ENCODE peak calls at places on chromosomes 11 and 22, in seven cellular contexts. K, X, E, A, Z, Y and V are unnamed samples.
A peak's percentile ranks its signal among the peaks of the same experiment; 100 is the strongest.

GRCh38 chr22:19094393-19094997 is 27.7 kb downstream of the DGCR2 start:
- DNase-seq in K (no peak), X (no peak), E (no peak), A (no peak), Z (no peak), Y (no peak), V (no peak)

GRCh38 chr22:36081023-36081431 is 52.4 kb upstream of the RBFOX2 start:
- DNase-seq in K (peak; percentile 87), X (no peak), E (peak; percentile 74), A (no peak), Z (no peak), Y (no peak), V (no peak)

GRCh38 chr11:106159846-106160245 is 82.4 kb downstream of the AASDHPPT start:
- DNase-seq in K (no peak), X (no peak), E (no peak), A (no peak), Z (no peak), Y (no peak), V (no peak)

GRCh38 chr11:72722050-72722748 is 30.0 kb downstream of the ARAP1 start:
- DNase-seq in K (peak; percentile 90), X (peak; percentile 74), E (peak; percentile 65), A (peak; percentile 93), Z (peak; percentile 66), Y (peak; percentile 84), V (peak; percentile 77)

GRCh38 chr11:120537996-120538395 is 26.4 kb downstream of the GRIK4 start:
- DNase-seq in K (no peak), X (no peak), E (no peak), A (peak; percentile 22), Z (no peak), Y (no peak), V (no peak)

GRCh38 chr11:14969922-14970323 is 2.2 kb downstream of the CALCA start:
- DNase-seq in K (peak; percentile 25), X (no peak), E (no peak), A (peak; percentile 61), Z (peak; percentile 86), Y (peak; percentile 28), V (no peak)

GRCh38 chr22:28018461-28018927 is 99.4 kb upstream of the PITPNB start:
- DNase-seq in K (no peak), X (no peak), E (no peak), A (no peak), Z (no peak), Y (no peak), V (no peak)

GRCh38 chr11:19935507-19935906 is 222.9 kb downstream of the NAV2 start:
- DNase-seq in K (peak; percentile 80), X (no peak), E (no peak), A (no peak), Z (peak; percentile 88), Y (no peak), V (no peak)

GRCh38 chr11:36361901-36362391 is 65.9 kb downstream of the PRR5L start:
- DNase-seq in K (peak; percentile 94), X (no peak), E (peak; percentile 68), A (no peak), Z (peak; percentile 19), Y (no peak), V (no peak)

GRCh38 chr11:76166314-76166713 is 40.0 kb downstream of the WNT11 start:
- DNase-seq in K (no peak), X (no peak), E (no peak), A (no peak), Z (no peak), Y (no peak), V (no peak)
- H3K4me3 ChIP-seq in K (no peak overlapping the region), X (no peak overlapping the region), E (no peak overlapping the region), A (no peak overlapping the region), Z (no peak overlapping the region), Y (no peak overlapping the region), V (no peak overlapping the region)

GRCh38 chr11:99814738-99815137 is 794.0 kb downstream of the CNTN5 start:
- DNase-seq in K (no peak), X (no peak), E (no peak), A (no peak), Z (no peak), Y (no peak), V (no peak)
- TF ChIP-seq CTCF in K (peak; percentile 8), X (no peak), E (no peak), A (no peak), Z (peak; percentile 11), Y (no peak), V (peak; percentile 25)

DNA sequence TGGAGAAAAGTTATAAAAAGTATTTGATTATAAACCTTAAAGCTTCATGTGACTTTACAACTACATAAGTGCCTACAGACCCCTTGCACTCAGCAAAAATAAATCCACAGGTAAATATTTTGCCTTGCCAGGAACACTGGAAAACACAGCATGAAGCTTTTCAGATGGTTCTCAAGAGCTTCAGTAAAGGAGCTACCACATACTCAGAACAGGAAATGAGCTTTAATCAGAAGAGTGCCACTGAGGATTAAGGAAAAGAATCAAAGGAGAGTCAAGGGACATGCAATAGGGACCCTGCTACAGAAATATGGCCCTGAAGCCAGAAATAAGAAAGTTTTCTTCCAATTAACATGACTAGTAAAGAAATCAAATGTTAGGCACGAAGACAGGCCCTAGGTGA is 1.2 kb downstream of the CASP1 start:
- DNase-seq in K (no peak), X (no peak), E (no peak), A (no peak), Z (no peak), Y (no peak), V (no peak)
- H3K4me3 ChIP-seq in K (no peak overlapping the region), X (peak overlapping the region; percentile 65), E (peak overlapping the region; percentile 37), A (no peak overlapping the region), Z (no peak overlapping the region), Y (peak overlapping the region; percentile 22), V (no peak overlapping the region)

GRCh38 chr22:24177456-24177855 is 3.8 kb upstream of the SUSD2 start:
- DNase-seq in K (no peak), X (no peak), E (no peak), A (peak; percentile 75), Z (no peak), Y (no peak), V (no peak)

GRCh38 chr22:24179478-24180210 is 1.6 kb upstream of the SUSD2 start:
- DNase-seq in K (no peak), X (no peak), E (no peak), A (peak; percentile 49), Z (no peak), Y (peak; percentile 17), V (no peak)

GRCh38 chr22:24178021-24178431 is 3.3 kb upstream of the SUSD2 start:
- DNase-seq in K (no peak), X (no peak), E (no peak), A (peak; percentile 70), Z (no peak), Y (no peak), V (no peak)

GRCh38 chr22:24177045-24177444 is 4.2 kb upstream of the SUSD2 start:
- DNase-seq in K (no peak), X (no peak), E (no peak), A (peak; percentile 31), Z (no peak), Y (no peak), V (no peak)

DNA sequence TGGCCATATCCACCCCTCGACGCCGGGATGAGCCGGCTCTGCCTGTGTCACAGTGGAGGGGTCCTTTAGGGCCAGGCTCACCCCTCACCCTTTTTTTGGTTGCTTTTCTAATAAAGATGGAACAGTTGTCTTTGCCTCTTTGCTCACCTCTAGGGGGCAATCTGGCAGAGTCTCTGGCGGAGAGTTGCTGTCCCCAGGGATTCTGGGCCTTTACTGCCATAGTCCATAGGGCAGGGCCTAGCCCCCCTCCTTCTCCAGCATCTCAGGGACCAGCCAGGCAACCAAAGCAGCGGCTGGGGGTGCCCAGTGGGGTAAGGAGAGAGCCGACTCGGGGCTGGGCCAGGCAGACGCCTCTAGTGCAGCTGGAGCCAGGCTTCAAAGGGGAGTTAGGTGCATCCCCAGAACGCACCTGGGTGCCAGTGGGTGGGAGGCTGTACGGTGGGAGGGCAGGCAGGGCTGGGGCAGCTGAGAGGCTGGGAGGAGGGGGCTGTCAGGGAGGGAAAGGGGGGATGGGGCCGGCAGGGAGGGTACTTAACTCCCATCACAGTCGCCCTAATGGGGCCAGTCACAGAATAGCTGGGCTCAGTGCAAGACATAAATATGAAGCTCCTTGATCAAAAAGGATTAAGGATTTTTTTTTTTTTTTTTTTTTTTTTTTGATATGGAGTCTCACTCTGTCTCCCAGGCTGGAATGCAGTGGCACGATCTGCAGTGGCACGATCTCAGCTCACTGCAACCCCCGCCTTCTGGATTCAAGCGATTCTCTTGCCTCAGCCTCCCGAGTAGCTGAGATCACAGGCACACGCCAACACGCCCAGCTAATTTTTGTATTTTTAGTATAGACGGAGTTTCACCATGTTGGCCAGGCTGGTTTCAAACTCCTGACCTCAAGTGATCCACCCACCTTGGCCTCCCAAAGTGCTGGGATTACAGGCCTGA is 2.5 kb upstream of the SUSD2 start:
- DNase-seq in K (no peak), X (no peak), E (no peak), A (peak; percentile 49), Z (peak; percentile 58), Y (no peak), V (no peak)
- TF ChIP-seq CTCF in K (peak; percentile 68), X (peak; percentile 40), E (peak; percentile 50), A (no peak), Z (peak; percentile 54), Y (no peak), V (peak; percentile 17)

GRCh38 chr11:134761926-134762247 is 349.8 kb upstream of the B3GAT1 start:
- DNase-seq in K (no peak), X (no peak), E (no peak), A (no peak), Z (no peak), Y (no peak), V (no peak)

GRCh38 chr11:134763030-134763388 is 351.0 kb upstream of the B3GAT1 start:
- DNase-seq in K (no peak), X (no peak), E (no peak), A (no peak), Z (no peak), Y (no peak), V (no peak)

GRCh38 chr11:134761361-134761760 is 349.3 kb upstream of the B3GAT1 start:
- DNase-seq in K (no peak), X (no peak), E (no peak), A (no peak), Z (no peak), Y (no peak), V (no peak)

GRCh38 chr11:134760957-134761356 is 348.9 kb upstream of the B3GAT1 start:
- DNase-seq in K (no peak), X (no peak), E (no peak), A (no peak), Z (no peak), Y (no peak), V (no peak)

GRCh38 chr11:134762248-134763029 is 350.4 kb upstream of the B3GAT1 start:
- DNase-seq in K (no peak), X (no peak), E (no peak), A (no peak), Z (no peak), Y (no peak), V (no peak)
- H3K4me3 ChIP-seq in K (peak overlapping the region; percentile 42), X (no peak overlapping the region), E (peak overlapping the region; percentile 27), A (no peak overlapping the region), Z (no peak overlapping the region), Y (no peak overlapping the region), V (no peak overlapping the region)

GRCh38 chr22:41672780-41673509 is 15.7 kb downstream of the SNU13 start:
- DNase-seq in K (no peak), X (no peak), E (no peak), A (no peak), Z (no peak), Y (no peak), V (no peak)
- TF ChIP-seq CTCF in K (peak; percentile 59), X (no peak), E (peak; percentile 22), A (no peak), Z (peak; percentile 36), Y (no peak), V (peak; percentile 49)